ENCODE peak calls at places on chromosome 15, in ten cellular contexts. One of them, this sample, is unnamed. For H3K27me3, the result is how much of the 10 kb centered on the place peaks cover.

GRCh38 chr15:27028836-27029482 is 58.0 kb downstream of the GABRG3 start:
- DNase-seq in NT2/D1: no peak
- DNase-seq in BE2C: no peak
- DNase-seq in tibial nerve: no peak
- DNase-seq in CD8-positive, alpha-beta memory T cell: no peak
- DNase-seq in lower lobe of right lung: no peak
- DNase-seq in body of pancreas: no peak
- DNase-seq in IMR-90: no peak
- DNase-seq in fibroblast of lung: no peak
- DNase-seq in transverse colon: no peak
- DNase-seq in this sample: no peak

GRCh38 chr15:26391556-26392229 is 381.2 kb downstream of the GABRB3 start:
- DNase-seq in transverse colon: no peak
- DNase-seq in tibial nerve: no peak
- DNase-seq in IMR-90: no peak
- DNase-seq in fibroblast of lung: no peak
- DNase-seq in BE2C: no peak
- DNase-seq in body of pancreas: no peak
- DNase-seq in lower lobe of right lung: no peak
- DNase-seq in NT2/D1: no peak
- DNase-seq in CD8-positive, alpha-beta memory T cell: no peak
- DNase-seq in this sample: no peak

GRCh38 chr15:43795997-43796396 is 3.9 kb downstream of the SERF2 start:
- DNase-seq in IMR-90: no peak
- DNase-seq in body of pancreas: no peak
- DNase-seq in transverse colon: no peak
- DNase-seq in lower lobe of right lung: no peak
- DNase-seq in NT2/D1: no peak
- DNase-seq in CD8-positive, alpha-beta memory T cell: no peak
- DNase-seq in BE2C: no peak
- DNase-seq in tibial nerve: no peak
- DNase-seq in fibroblast of lung: no peak
- DNase-seq in this sample: no peak

GRCh38 chr15:64975390-64975789 is 14.3 kb downstream of the SPG21 start:
- DNase-seq in BE2C: no peak
- DNase-seq in fibroblast of lung: no peak
- DNase-seq in body of pancreas: no peak
- DNase-seq in transverse colon: no peak
- DNase-seq in NT2/D1: no peak
- DNase-seq in lower lobe of right lung: no peak
- DNase-seq in tibial nerve: no peak
- DNase-seq in IMR-90: peak
- DNase-seq in CD8-positive, alpha-beta memory T cell: no peak
- DNase-seq in this sample: no peak

GRCh38 chr15:22949074-22949547 is 31.1 kb downstream of the CYFIP1 start:
- DNase-seq in BE2C: peak
- DNase-seq in fibroblast of lung: peak
- DNase-seq in NT2/D1: no peak
- DNase-seq in lower lobe of right lung: no peak
- DNase-seq in IMR-90: peak
- DNase-seq in tibial nerve: peak
- DNase-seq in CD8-positive, alpha-beta memory T cell: no peak
- DNase-seq in transverse colon: peak
- DNase-seq in body of pancreas: no peak
- DNase-seq in this sample: peak

GRCh38 chr15:33724321-33725036 is 243.8 kb upstream of the CHRM5 start:
- DNase-seq in body of pancreas: no peak
- DNase-seq in IMR-90: no peak
- DNase-seq in NT2/D1: no peak
- DNase-seq in tibial nerve: no peak
- DNase-seq in CD8-positive, alpha-beta memory T cell: no peak
- DNase-seq in BE2C: no peak
- DNase-seq in fibroblast of lung: no peak
- DNase-seq in transverse colon: no peak
- DNase-seq in lower lobe of right lung: no peak
- DNase-seq in this sample: no peak

GRCh38 chr15:29677871-29678431 is 144.3 kb downstream of the TJP1 start:
- DNase-seq in IMR-90: no peak
- DNase-seq in lower lobe of right lung: no peak
- DNase-seq in transverse colon: peak
- DNase-seq in NT2/D1: no peak
- DNase-seq in BE2C: no peak
- DNase-seq in tibial nerve: no peak
- DNase-seq in fibroblast of lung: no peak
- DNase-seq in CD8-positive, alpha-beta memory T cell: no peak
- DNase-seq in body of pancreas: peak
- DNase-seq in this sample: no peak

GRCh38 chr15:90869601-90870353 is 1.4 kb downstream of the FURIN start:
- DNase-seq in transverse colon: peak
- DNase-seq in BE2C: no peak
- DNase-seq in CD8-positive, alpha-beta memory T cell: no peak
- DNase-seq in tibial nerve: peak
- DNase-seq in IMR-90: peak
- DNase-seq in fibroblast of lung: peak
- DNase-seq in NT2/D1: peak
- DNase-seq in body of pancreas: peak
- DNase-seq in lower lobe of right lung: peak
- DNase-seq in this sample: peak

GRCh38 chr15:42156266-42156922 is at the start of gene PLA2G4F:
- DNase-seq in transverse colon: peak
- DNase-seq in BE2C: no peak
- DNase-seq in tibial nerve: no peak
- DNase-seq in IMR-90: no peak
- DNase-seq in lower lobe of right lung: peak
- DNase-seq in fibroblast of lung: no peak
- DNase-seq in NT2/D1: no peak
- DNase-seq in CD8-positive, alpha-beta memory T cell: no peak
- DNase-seq in body of pancreas: peak
- DNase-seq in this sample: no peak
- H3K27me3 ChIP-seq in transverse colon: under half
- H3K27me3 ChIP-seq in BE2C: under half
- H3K27me3 ChIP-seq in tibial nerve: under half
- H3K27me3 ChIP-seq in IMR-90: under half
- H3K27me3 ChIP-seq in lower lobe of right lung: under half
- H3K27me3 ChIP-seq in fibroblast of lung: under half
- H3K27me3 ChIP-seq in NT2/D1: under half
- H3K27me3 ChIP-seq in CD8-positive, alpha-beta memory T cell: under half
- H3K27me3 ChIP-seq in body of pancreas: under half
- H3K27me3 ChIP-seq in this sample: under half

DNA sequence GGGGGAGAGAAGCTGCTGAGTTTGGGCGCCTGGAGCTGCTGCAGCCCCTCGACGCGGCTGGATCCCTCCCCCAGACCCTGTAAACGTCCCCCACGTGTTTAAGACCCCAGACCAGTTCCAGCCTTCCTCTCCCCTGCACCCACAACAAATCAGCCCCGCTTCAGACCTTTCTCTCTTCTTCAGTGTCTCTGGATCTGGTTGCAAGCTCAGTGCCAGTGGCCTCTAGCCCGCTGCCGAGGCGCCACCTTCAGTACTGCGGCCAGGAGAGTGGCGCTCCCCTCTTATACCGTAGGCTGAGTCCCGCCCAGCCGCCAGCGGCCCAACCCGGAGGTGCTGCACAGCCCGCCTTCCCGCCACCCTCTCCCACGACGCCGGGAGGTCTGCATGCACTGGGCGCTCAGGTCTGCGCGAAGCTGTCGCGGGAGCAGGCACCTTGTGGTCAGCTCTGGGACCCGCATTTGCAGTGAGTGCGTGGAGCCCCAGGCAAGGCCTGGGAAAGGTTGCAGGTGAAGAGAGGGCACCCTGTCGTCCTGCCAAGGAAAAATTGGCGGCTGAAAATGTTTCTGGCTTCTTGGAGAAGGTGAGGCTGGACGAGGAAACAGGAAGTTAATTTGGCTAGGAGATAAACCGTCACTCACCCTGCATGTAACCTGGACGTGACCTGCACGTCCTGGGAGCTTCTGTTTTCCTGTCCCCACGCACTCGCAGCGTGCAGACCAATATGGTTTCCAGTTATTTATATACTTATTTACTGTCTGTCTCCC is at the start of gene C2CD4B:
- DNase-seq in NT2/D1: no peak
- DNase-seq in IMR-90: no peak
- DNase-seq in fibroblast of lung: no peak
- DNase-seq in BE2C: no peak
- DNase-seq in transverse colon: peak
- DNase-seq in lower lobe of right lung: peak
- DNase-seq in body of pancreas: peak
- DNase-seq in tibial nerve: no peak
- DNase-seq in CD8-positive, alpha-beta memory T cell: no peak
- DNase-seq in this sample: no peak
- H3K27me3 ChIP-seq in NT2/D1: half or more
- H3K27me3 ChIP-seq in IMR-90: half or more
- H3K27me3 ChIP-seq in fibroblast of lung: under half
- H3K27me3 ChIP-seq in BE2C: under half
- H3K27me3 ChIP-seq in transverse colon: half or more
- H3K27me3 ChIP-seq in lower lobe of right lung: half or more
- H3K27me3 ChIP-seq in body of pancreas: under half
- H3K27me3 ChIP-seq in tibial nerve: under half
- H3K27me3 ChIP-seq in CD8-positive, alpha-beta memory T cell: under half
- H3K27me3 ChIP-seq in this sample: under half

DNA sequence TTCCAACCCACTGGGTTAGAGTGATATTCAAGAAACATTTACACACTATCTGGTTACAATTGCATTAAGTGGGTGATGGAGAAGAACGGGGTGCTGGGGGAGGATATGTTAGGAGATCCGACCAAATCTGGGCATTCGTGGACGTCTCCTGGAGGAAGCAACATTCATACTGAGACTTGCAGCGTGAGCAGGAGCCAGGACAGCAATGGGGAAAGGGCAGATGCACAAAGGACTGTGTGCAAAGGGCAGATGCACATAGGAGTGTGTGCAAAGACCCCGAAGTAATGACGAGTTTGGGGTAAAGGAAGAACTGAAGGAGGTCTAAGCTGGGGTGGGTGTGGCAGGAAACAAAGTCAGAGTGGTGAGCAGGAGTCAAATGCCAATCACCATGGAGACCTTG is 16.1 kb upstream of the CTXND1 start:
- DNase-seq in BE2C: no peak
- DNase-seq in tibial nerve: no peak
- DNase-seq in CD8-positive, alpha-beta memory T cell: no peak
- DNase-seq in body of pancreas: no peak
- DNase-seq in transverse colon: no peak
- DNase-seq in lower lobe of right lung: no peak
- DNase-seq in NT2/D1: no peak
- DNase-seq in fibroblast of lung: no peak
- DNase-seq in IMR-90: no peak
- DNase-seq in this sample: no peak
- H3K27me3 ChIP-seq in BE2C: under half
- H3K27me3 ChIP-seq in tibial nerve: under half
- H3K27me3 ChIP-seq in CD8-positive, alpha-beta memory T cell: under half
- H3K27me3 ChIP-seq in body of pancreas: under half
- H3K27me3 ChIP-seq in transverse colon: under half
- H3K27me3 ChIP-seq in lower lobe of right lung: under half
- H3K27me3 ChIP-seq in NT2/D1: under half
- H3K27me3 ChIP-seq in fibroblast of lung: under half
- H3K27me3 ChIP-seq in IMR-90: under half
- H3K27me3 ChIP-seq in this sample: under half

GRCh38 chr15:71566226-71566625 is 244.1 kb upstream of the NR2E3 start:
- DNase-seq in BE2C: no peak
- DNase-seq in lower lobe of right lung: no peak
- DNase-seq in NT2/D1: no peak
- DNase-seq in IMR-90: no peak
- DNase-seq in body of pancreas: no peak
- DNase-seq in tibial nerve: no peak
- DNase-seq in transverse colon: no peak
- DNase-seq in fibroblast of lung: no peak
- DNase-seq in CD8-positive, alpha-beta memory T cell: no peak
- DNase-seq in this sample: no peak

GRCh38 chr15:71567173-71567572 is 243.2 kb upstream of the NR2E3 start:
- DNase-seq in fibroblast of lung: no peak
- DNase-seq in IMR-90: no peak
- DNase-seq in NT2/D1: no peak
- DNase-seq in BE2C: no peak
- DNase-seq in transverse colon: no peak
- DNase-seq in lower lobe of right lung: no peak
- DNase-seq in tibial nerve: no peak
- DNase-seq in body of pancreas: no peak
- DNase-seq in CD8-positive, alpha-beta memory T cell: no peak
- DNase-seq in this sample: no peak

GRCh38 chr15:71565636-71566160 is 244.7 kb upstream of the NR2E3 start:
- DNase-seq in transverse colon: no peak
- DNase-seq in BE2C: no peak
- DNase-seq in CD8-positive, alpha-beta memory T cell: no peak
- DNase-seq in fibroblast of lung: no peak
- DNase-seq in NT2/D1: no peak
- DNase-seq in lower lobe of right lung: no peak
- DNase-seq in tibial nerve: no peak
- DNase-seq in IMR-90: no peak
- DNase-seq in body of pancreas: no peak
- DNase-seq in this sample: no peak

GRCh38 chr15:71570736-71571135 is 239.6 kb upstream of the NR2E3 start:
- DNase-seq in transverse colon: no peak
- DNase-seq in tibial nerve: no peak
- DNase-seq in IMR-90: no peak
- DNase-seq in body of pancreas: no peak
- DNase-seq in lower lobe of right lung: no peak
- DNase-seq in NT2/D1: no peak
- DNase-seq in BE2C: no peak
- DNase-seq in CD8-positive, alpha-beta memory T cell: no peak
- DNase-seq in fibroblast of lung: no peak
- DNase-seq in this sample: no peak

GRCh38 chr15:71568226-71568625 is 242.1 kb upstream of the NR2E3 start:
- DNase-seq in lower lobe of right lung: no peak
- DNase-seq in CD8-positive, alpha-beta memory T cell: no peak
- DNase-seq in body of pancreas: no peak
- DNase-seq in fibroblast of lung: no peak
- DNase-seq in BE2C: no peak
- DNase-seq in IMR-90: no peak
- DNase-seq in transverse colon: no peak
- DNase-seq in NT2/D1: no peak
- DNase-seq in tibial nerve: no peak
- DNase-seq in this sample: no peak
- H3K27me3 ChIP-seq in lower lobe of right lung: under half
- H3K27me3 ChIP-seq in CD8-positive, alpha-beta memory T cell: under half
- H3K27me3 ChIP-seq in body of pancreas: under half
- H3K27me3 ChIP-seq in fibroblast of lung: under half
- H3K27me3 ChIP-seq in BE2C: under half
- H3K27me3 ChIP-seq in IMR-90: under half
- H3K27me3 ChIP-seq in transverse colon: under half
- H3K27me3 ChIP-seq in NT2/D1: under half
- H3K27me3 ChIP-seq in tibial nerve: under half
- H3K27me3 ChIP-seq in this sample: under half

DNA sequence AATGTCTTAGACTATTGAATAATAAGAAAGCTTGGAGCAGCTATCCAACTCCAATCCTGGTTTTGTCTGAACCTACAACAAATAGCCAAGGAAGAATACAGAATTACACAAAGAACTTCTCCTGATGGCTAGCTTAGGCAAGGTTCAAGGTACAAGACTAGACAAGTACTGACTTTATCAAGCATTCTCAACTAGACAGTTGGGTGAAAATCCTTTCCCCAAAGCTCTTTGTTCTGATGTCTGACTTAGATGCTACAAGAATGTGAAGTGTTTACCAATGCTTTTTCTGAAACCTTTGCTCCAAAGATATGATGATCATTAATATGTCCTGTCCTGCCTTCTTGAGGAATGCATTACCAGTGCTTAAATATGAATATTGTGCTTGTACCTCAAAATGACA is 113.8 kb downstream of the ANXA2 start:
- DNase-seq in body of pancreas: no peak
- DNase-seq in NT2/D1: no peak
- DNase-seq in IMR-90: no peak
- DNase-seq in fibroblast of lung: no peak
- DNase-seq in BE2C: no peak
- DNase-seq in tibial nerve: no peak
- DNase-seq in CD8-positive, alpha-beta memory T cell: no peak
- DNase-seq in lower lobe of right lung: no peak
- DNase-seq in transverse colon: no peak
- DNase-seq in this sample: no peak
- H3K27me3 ChIP-seq in body of pancreas: under half
- H3K27me3 ChIP-seq in NT2/D1: under half
- H3K27me3 ChIP-seq in IMR-90: under half
- H3K27me3 ChIP-seq in fibroblast of lung: under half
- H3K27me3 ChIP-seq in BE2C: under half
- H3K27me3 ChIP-seq in tibial nerve: under half
- H3K27me3 ChIP-seq in CD8-positive, alpha-beta memory T cell: under half
- H3K27me3 ChIP-seq in lower lobe of right lung: under half
- H3K27me3 ChIP-seq in transverse colon: under half
- H3K27me3 ChIP-seq in this sample: under half